ENCODE peak calls at places on chromosomes 2 and 18, in nine cellular contexts. X, R, U, L, H, Y, A, E and C are unnamed samples.

GRCh38 chr2:197425550-197425949 is 9.3 kb downstream of the SF3B1 start:
- DNase-seq in U (no peak), E (no peak), R (no peak), Y (no peak), L (no peak), A (no peak), X (no peak), H (no peak), C (no peak)

GRCh38 chr2:227703961-227704360 is 13.9 kb downstream of the SLC19A3 start:
- DNase-seq in A (no peak), X (peak; percentile 7), Y (no peak), U (no peak), E (peak; percentile 39), L (no peak), H (peak; percentile 57), R (no peak), C (no peak)

GRCh38 chr2:196073521-196073920 is 4.9 kb upstream of the DNAH7 start:
- DNase-seq in Y (no peak), A (no peak), E (no peak), X (no peak), L (no peak), H (no peak), U (peak; percentile 49), R (no peak), C (no peak)

GRCh38 chr18:813405-814071 is 1.5 kb upstream of the YES1 start:
- DNase-seq in R (no peak), A (no peak), X (no peak), H (no peak), Y (no peak), U (no peak), E (no peak), L (no peak), C (no peak)

GRCh38 chr2:97870396-97870843 is 125.3 kb downstream of the TMEM131 start:
- DNase-seq in U (peak; percentile 14), A (no peak), Y (peak; percentile 4), E (peak; percentile 82), H (peak; percentile 70), X (peak; percentile 80), R (no peak), L (no peak), C (no peak)

GRCh38 chr2:239108459-239108858 is 260.6 kb downstream of the TWIST2 start:
- DNase-seq in R (no peak), L (no peak), X (no peak), A (peak; percentile 34), U (no peak), H (no peak), Y (peak; percentile 49), E (no peak), C (no peak)

GRCh38 chr2:8225257-8225656 is 456.6 kb upstream of the ID2 start:
- DNase-seq in L (no peak), Y (no peak), R (no peak), H (no peak), X (no peak), A (no peak), E (no peak), U (no peak), C (no peak)

GRCh38 chr2:88187038-88187676 is 17.0 kb downstream of the THNSL2 start:
- DNase-seq in U (peak; percentile 89), X (peak; percentile 22), Y (peak; percentile 87), H (peak; percentile 44), E (peak; percentile 72), R (no peak), A (peak; percentile 91), L (peak; percentile 80), C (no peak)

GRCh38 chr2:201628545-201628944 is 14.8 kb downstream of the TMEM237 start:
- DNase-seq in L (no peak), H (peak; percentile 10), E (no peak), A (no peak), U (no peak), Y (no peak), X (no peak), R (no peak), C (no peak)

GRCh38 chr2:61634512-61634911 is 96.4 kb upstream of the XPO1 start:
- DNase-seq in R (no peak), E (no peak), X (no peak), Y (no peak), A (peak; percentile 11), L (no peak), U (no peak), H (no peak), C (no peak)

GRCh38 chr2:129877795-129878775 is 101.4 kb upstream of the RAB6C start:
- DNase-seq in X (peak; percentile 4), Y (peak; percentile 9), U (peak; percentile 45), A (no peak), E (no peak), L (peak; percentile 22), H (no peak), R (no peak), C (no peak)

DNA sequence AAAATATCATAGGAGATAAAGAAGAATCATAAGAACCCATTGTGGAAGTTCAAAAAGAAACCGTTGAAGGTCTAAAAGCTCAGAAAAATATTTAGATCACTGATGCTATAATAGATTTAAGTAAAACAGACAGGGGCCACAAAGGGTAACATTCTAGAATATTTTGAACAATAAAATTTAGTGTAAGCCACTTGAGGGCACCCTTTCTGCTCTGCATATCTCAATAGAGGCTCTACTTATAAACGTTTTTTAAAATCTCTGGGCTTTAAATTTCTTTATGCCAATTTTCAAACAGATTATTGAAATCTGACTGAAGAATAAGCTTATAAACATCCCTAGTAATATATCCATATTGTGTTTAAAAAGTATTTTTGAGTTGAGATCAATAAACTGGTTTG is 57.6 kb upstream of the IL1RL1 start:
- DNase-seq in X (no peak), A (no peak), U (no peak), H (peak; percentile 63), Y (no peak), L (no peak), E (no peak), R (no peak), C (no peak)
- TF ChIP-seq CTCF in X (no peak), A (no peak), U (no peak), H (peak; percentile 23), Y (peak; percentile 35), L (no peak), E (no peak), R (no peak), C (peak; percentile 67)

DNA sequence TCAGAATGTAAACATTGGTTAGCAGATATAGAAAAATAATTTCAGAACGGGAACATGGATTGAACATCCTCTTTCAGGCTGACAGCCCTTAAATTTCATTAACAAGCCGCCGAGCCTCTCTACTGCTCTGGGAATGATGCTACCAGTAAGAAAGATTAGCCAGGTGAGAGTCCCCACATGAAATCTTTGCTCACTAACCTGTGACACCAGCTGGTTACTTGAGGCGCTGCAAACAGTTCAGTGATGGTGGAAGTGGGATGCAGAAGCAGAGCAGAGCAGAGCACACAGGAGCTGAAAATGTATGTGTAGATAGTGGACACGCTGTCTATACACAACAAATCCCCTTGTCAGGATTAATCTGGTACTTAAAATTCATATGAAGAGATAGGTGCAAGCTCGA is 721.1 kb downstream of the DPP10 start:
- DNase-seq in L (no peak), R (no peak), Y (no peak), X (no peak), H (no peak), A (no peak), U (no peak), E (no peak), C (no peak)
- TF ChIP-seq CTCF in L (no peak), R (no peak), Y (no peak), X (no peak), H (no peak), A (no peak), U (no peak), E (no peak), C (no peak)

GRCh38 chr2:187169108-187169713 is 278.8 kb downstream of the CALCRL start:
- DNase-seq in U (no peak), A (no peak), L (no peak), R (no peak), H (peak; percentile 18), E (no peak), X (no peak), Y (no peak), C (no peak)

GRCh38 chr2:187177253-187177652 is 270.8 kb downstream of the CALCRL start:
- DNase-seq in Y (no peak), E (no peak), R (no peak), H (no peak), A (no peak), L (no peak), X (no peak), U (no peak), C (no peak)

GRCh38 chr2:187171318-187171717 is 276.7 kb downstream of the CALCRL start:
- DNase-seq in X (no peak), L (no peak), R (no peak), Y (no peak), A (no peak), U (no peak), H (no peak), E (no peak), C (no peak)

GRCh38 chr2:187169864-187170263 is 278.2 kb downstream of the CALCRL start:
- DNase-seq in H (no peak), L (no peak), Y (peak; percentile 23), A (no peak), U (no peak), X (no peak), E (no peak), R (no peak), C (peak; percentile 37)

GRCh38 chr2:187174582-187174981 is 273.5 kb downstream of the CALCRL start:
- DNase-seq in E (no peak), H (peak; percentile 8), R (no peak), X (no peak), L (no peak), Y (no peak), U (no peak), A (no peak), C (no peak)
- TF ChIP-seq CTCF in E (peak; percentile 21), H (peak; percentile 52), R (no peak), X (peak; percentile 54), L (no peak), Y (peak; percentile 50), U (no peak), A (peak; percentile 49), C (peak; percentile 69)

DNA sequence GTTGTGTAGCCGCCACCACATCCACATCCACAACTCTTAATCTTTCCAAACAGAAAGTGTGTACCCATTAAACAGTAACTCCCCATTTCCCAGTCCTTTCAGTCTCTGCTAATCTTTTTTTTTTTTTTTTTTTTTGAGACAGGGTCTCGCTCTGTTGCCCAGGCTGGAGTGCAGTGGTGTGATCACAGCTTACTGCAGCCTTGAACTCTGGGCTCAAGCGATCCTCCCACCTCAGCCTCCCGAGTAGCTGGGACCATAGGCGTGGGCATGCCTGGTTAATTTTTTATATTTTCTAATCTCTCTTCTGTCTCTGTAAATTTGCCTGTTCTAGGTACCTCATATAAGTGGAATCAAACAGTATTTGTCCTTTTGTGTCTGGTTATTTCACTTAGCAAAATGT is 3.6 kb downstream of the EIF2AK2 start:
- DNase-seq in L (no peak), Y (no peak), H (no peak), E (no peak), R (no peak), U (no peak), X (no peak), A (no peak), C (no peak)
- TF ChIP-seq CTCF in L (no peak), Y (no peak), H (no peak), E (no peak), R (no peak), U (no peak), X (no peak), A (no peak), C (no peak)

GRCh38 chr18:35939166-35939565 is 33.3 kb upstream of the RMP24 start:
- DNase-seq in H (peak; percentile 15), Y (peak; percentile 46), E (no peak), X (no peak), L (no peak), A (peak; percentile 62), U (no peak), R (no peak), C (no peak)
- TF ChIP-seq CTCF in H (peak; percentile 30), Y (peak; percentile 49), E (no peak), X (peak; percentile 21), L (no peak), A (peak; percentile 63), U (no peak), R (no peak), C (peak; percentile 18)